ENCODE peak calls at places on chromosomes 1 and 21, in eight cellular contexts. Z is activated CD8-positive, alpha-beta T cell treated with anti-CD3 and anti-CD28 coated beads for 36 hours; G is spleen; M is ascending aorta; S is ovary; A is AG10803; J is fibroblast of mammary gland; Y is GM10248. P is an unnamed sample.

GRCh38 chr1:184299076-184299790 is 87.6 kb upstream of the C1orf21 start:
- DNase-seq in Z (no peak), G (no peak), M (no peak), S (no peak), A (peak; percentile 95), J (peak; percentile 91), Y (no peak), P (no peak)

GRCh38 chr1:11289064-11289463 is 16.1 kb downstream of the UBIAD1 start:
- DNase-seq in Z (no peak), G (no peak), M (no peak), S (no peak), A (no peak), J (no peak), Y (no peak), P (no peak)

GRCh38 chr1:171727778-171728177 is 14.1 kb downstream of the VAMP4 start:
- DNase-seq in Z (no peak), G (no peak), M (no peak), S (no peak), A (no peak), J (no peak), Y (no peak), P (no peak)

GRCh38 chr1:17574502-17574901 is 35.0 kb downstream of the ARHGEF10L start:
- DNase-seq in Z (no peak), G (no peak), M (no peak), S (no peak), A (no peak), J (no peak), Y (no peak), P (no peak)

GRCh38 chr1:244449936-244450508 is 1.7 kb downstream of the ADSS2 start:
- DNase-seq in Z (no peak), G (no peak), M (no peak), S (no peak), A (no peak), J (no peak), Y (no peak), P (no peak)

GRCh38 chr21:37276377-37276776 is 9.2 kb upstream of the VPS26C start:
- DNase-seq in Z (no peak), G (no peak), M (no peak), S (no peak), A (no peak), J (no peak), Y (no peak), P (no peak)

GRCh38 chr1:28934676-28935075 is 20.3 kb downstream of the EPB41 start:
- DNase-seq in Z (no peak), G (no peak), M (no peak), S (no peak), A (no peak), J (peak; percentile 14), Y (no peak), P (no peak)

GRCh38 chr1:155540000-155540874 is 22.4 kb downstream of the ASH1L start:
- DNase-seq in Z (peak; percentile 21), G (no peak), M (no peak), S (no peak), A (no peak), J (no peak), Y (no peak), P (no peak)

GRCh38 chr1:102879439-102879993 is 228.8 kb downstream of the COL11A1 start:
- DNase-seq in Z (no peak), G (no peak), M (no peak), S (no peak), A (peak; percentile 83), J (peak; percentile 80), Y (no peak), P (no peak)

GRCh38 chr1:224513787-224514209 is 79.2 kb upstream of the WDR26 start:
- DNase-seq in Z (peak; percentile 91), G (peak; percentile 94), M (peak; percentile 84), S (peak; percentile 82), A (peak; percentile 69), J (peak; percentile 80), Y (peak; percentile 88), P (no peak)

GRCh38 chr1:78297828-78298227 is 192.9 kb upstream of the PTGFR start:
- DNase-seq in Z (no peak), G (no peak), M (no peak), S (no peak), A (peak; percentile 70), J (peak; percentile 69), Y (no peak), P (no peak)

GRCh38 chr1:86156571-86157455 is at the start of gene COL24A1:
- DNase-seq in Z (peak; percentile 28), G (peak; percentile 81), M (peak; percentile 61), S (peak; percentile 27), A (peak; percentile 31), J (peak; percentile 56), Y (peak; percentile 31), P (peak; percentile 84)

GRCh38 chr1:187696092-187696491 is 867.3 kb downstream of the PLA2G4A start:
- DNase-seq in Z (no peak), G (peak; percentile 41), M (no peak), S (no peak), A (no peak), J (peak; percentile 27), Y (no peak), P (no peak)

GRCh38 chr1:152933196-152933595 is 13.8 kb upstream of the SPRR5 start:
- DNase-seq in Z (no peak), G (no peak), M (no peak), S (no peak), A (no peak), J (no peak), Y (no peak), P (no peak)

GRCh38 chr1:224182057-224182865 is 779 bp upstream of the DEGS1 start:
- DNase-seq in Z (peak; percentile 73), G (peak; percentile 80), M (peak; percentile 53), S (no peak), A (no peak), J (no peak), Y (peak; percentile 83), P (no peak)

GRCh38 chr1:12057382-12057781 is 5.7 kb upstream of the TNFRSF8 start:
- DNase-seq in Z (peak; percentile 81), G (no peak), M (no peak), S (no peak), A (no peak), J (no peak), Y (peak; percentile 48), P (no peak)

DNA sequence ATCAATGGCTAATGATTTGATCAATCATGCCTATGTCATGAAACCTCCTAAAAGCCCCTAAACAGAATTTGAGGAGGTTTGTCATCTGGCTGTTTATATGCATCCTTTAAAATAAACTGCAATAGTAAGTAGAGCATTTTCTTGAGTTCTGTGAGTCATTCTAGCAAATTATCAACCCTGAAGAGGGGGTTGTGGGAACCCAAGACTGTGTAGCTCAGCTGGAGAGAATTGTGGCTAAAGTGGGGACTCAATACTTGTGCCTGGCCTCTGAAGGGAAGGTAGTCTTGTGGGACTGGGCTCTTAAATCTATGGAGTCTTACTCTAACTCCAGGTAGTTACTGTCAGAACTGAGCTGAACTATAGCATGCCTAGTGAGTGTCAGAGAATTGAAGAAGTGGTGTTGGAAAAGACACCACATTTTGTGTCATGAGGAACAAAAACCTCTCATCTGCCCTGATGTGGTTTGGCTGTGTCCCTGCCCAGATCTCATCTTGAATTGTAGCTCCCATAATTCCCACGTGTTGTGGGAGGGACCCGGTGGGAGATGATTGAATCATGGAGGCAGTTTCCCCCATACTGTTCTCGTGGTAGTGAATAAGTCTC is 402.4 kb downstream of the USH2A start:
- DNase-seq in Z (no peak), G (no peak), M (no peak), S (no peak), A (no peak), J (no peak), Y (no peak), P (no peak)
- TF ChIP-seq CTCF in Z (no peak), G (no peak), M (no peak), S (no peak), A (no peak), J (no peak), Y (no peak), P (no peak)

GRCh38 chr21:38793926-38794713 is 11.6 kb upstream of the ETS2 start:
- DNase-seq in Z (no peak), G (no peak), M (peak; percentile 42), S (no peak), A (no peak), J (no peak), Y (no peak), P (no peak)
- TF ChIP-seq CTCF in Z (no peak), G (no peak), M (no peak), S (no peak), A (no peak), J (no peak), Y (no peak), P (no peak)

GRCh38 chr21:35051287-35051818 is 2.3 kb upstream of the RUNX1 start:
- DNase-seq in Z (peak; percentile 92), G (peak; percentile 96), M (peak; percentile 88), S (peak; percentile 30), A (peak; percentile 97), J (peak; percentile 69), Y (peak; percentile 58), P (no peak)
- TF ChIP-seq CTCF in Z (peak; percentile 64), G (peak; percentile 71), M (peak; percentile 39), S (no peak), A (peak; percentile 74), J (peak; percentile 35), Y (peak; percentile 62), P (peak; percentile 74)

GRCh38 chr1:202063093-202063492 is 52.7 kb downstream of the ELF3 start:
- DNase-seq in Z (no peak), G (no peak), M (no peak), S (no peak), A (no peak), J (peak; percentile 56), Y (no peak), P (no peak)

GRCh38 chr1:202072211-202072610 is 50.5 kb upstream of the GPR37L1 start:
- DNase-seq in Z (no peak), G (no peak), M (no peak), S (no peak), A (no peak), J (no peak), Y (no peak), P (no peak)

GRCh38 chr1:202069670-202070069 is 53.0 kb upstream of the GPR37L1 start:
- DNase-seq in Z (no peak), G (no peak), M (no peak), S (no peak), A (no peak), J (no peak), Y (no peak), P (no peak)

GRCh38 chr1:202068596-202068995 is 54.1 kb upstream of the GPR37L1 start:
- DNase-seq in Z (no peak), G (no peak), M (no peak), S (no peak), A (no peak), J (no peak), Y (no peak), P (no peak)

DNA sequence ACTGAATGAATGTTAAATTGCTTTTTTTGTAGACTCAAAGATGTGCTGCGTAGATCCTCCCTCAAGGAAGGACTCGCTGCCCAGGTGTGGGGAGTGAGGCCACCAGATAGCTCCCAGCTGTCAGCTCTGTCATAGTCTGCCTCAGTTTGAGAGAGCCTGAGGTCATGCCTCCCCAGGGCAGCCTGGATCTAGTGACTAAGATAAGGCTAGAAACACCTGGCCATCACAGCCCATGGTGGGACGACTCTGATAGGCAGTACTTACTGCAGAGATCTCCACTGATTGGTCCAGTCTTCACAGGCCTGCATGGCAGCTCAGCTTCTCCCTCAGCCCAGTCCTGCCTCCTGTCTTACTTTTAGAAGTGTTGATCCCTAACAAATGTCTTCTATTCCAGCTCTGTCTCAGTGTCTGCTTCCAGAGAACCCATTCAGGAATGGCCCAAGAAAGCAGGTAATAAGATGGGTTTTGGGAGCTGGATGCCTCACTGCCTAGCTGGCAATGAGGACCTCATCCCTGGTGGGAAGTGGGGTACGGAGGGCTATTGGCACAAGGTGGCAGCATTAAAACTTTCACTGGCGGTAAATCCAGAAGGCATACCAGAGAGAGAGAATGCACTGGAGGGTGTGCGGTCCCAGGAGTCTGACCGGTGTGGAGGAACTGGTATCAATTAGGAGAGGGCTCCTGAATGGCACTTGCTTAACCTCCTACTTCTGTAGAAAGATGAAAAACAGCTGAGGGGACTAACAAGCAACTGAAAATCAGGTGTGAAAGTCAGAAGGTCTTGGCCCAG is 55.3 kb upstream of the GPR37L1 start:
- DNase-seq in Z (no peak), G (no peak), M (no peak), S (no peak), A (no peak), J (no peak), Y (no peak), P (no peak)
- TF ChIP-seq CTCF in Z (no peak), G (no peak), M (no peak), S (no peak), A (no peak), J (no peak), Y (no peak), P (no peak)